ENCODE peak calls at places on chromosomes 1 and 21, in seven cellular contexts. R is omental fat pad, H is GM12865, J is transverse colon, B is stomach, F is mesothelial cell of epicardium, D is kidney. G is an unnamed sample.

GRCh38 chr1:240093120-240093961 is 1.7 kb downstream of the FMN2 start:
- DNase-seq in R (no peak), J (peak; percentile 9), F (peak; percentile 39), H (no peak), D (peak; percentile 70), B (no peak), G (no peak)

GRCh38 chr1:115324649-115325420 is 13.2 kb downstream of the NGF start:
- DNase-seq in B (no peak), D (no peak), H (no peak), F (no peak), J (no peak), R (no peak), G (no peak)

GRCh38 chr1:158227904-158228623 is 26.2 kb upstream of the CD1A start:
- DNase-seq in F (no peak), B (no peak), J (no peak), H (no peak), D (no peak), R (no peak), G (no peak)

GRCh38 chr1:154745286-154745731 is 124.8 kb downstream of the KCNN3 start:
- DNase-seq in J (peak; percentile 31), R (no peak), H (peak; percentile 81), B (no peak), D (peak; percentile 52), F (no peak), G (no peak)

GRCh38 chr1:51061231-51061943 is 40.6 kb upstream of the C1orf185 start:
- DNase-seq in B (no peak), H (peak; percentile 21), R (no peak), D (no peak), J (no peak), F (no peak), G (no peak)

GRCh38 chr1:207500306-207500705 is 4.3 kb downstream of the CR1 start:
- DNase-seq in B (no peak), J (no peak), H (peak; percentile 30), R (no peak), F (no peak), D (no peak), G (no peak)

GRCh38 chr1:209490013-209490412 is 93.5 kb upstream of the CAMK1G start:
- DNase-seq in F (no peak), J (no peak), R (no peak), B (no peak), D (no peak), H (no peak), G (no peak)

GRCh38 chr1:17258116-17258757 is 9.3 kb downstream of the PADI3 start:
- DNase-seq in D (no peak), R (no peak), J (no peak), B (no peak), H (no peak), F (no peak), G (no peak)

GRCh38 chr1:116919802-116920201 is 10.1 kb downstream of the PTGFRN start:
- DNase-seq in D (no peak), J (peak; percentile 38), B (no peak), F (no peak), H (no peak), R (no peak), G (no peak)

GRCh38 chr1:115976062-115976899 is at the start of gene SLC22A15:
- DNase-seq in D (peak; percentile 88), H (peak; percentile 79), J (peak; percentile 70), B (peak; percentile 69), R (no peak), F (peak; percentile 66), G (peak; percentile 51)

GRCh38 chr1:8398086-8398485 is 80.2 kb downstream of the SLC45A1 start:
- DNase-seq in H (no peak), B (no peak), J (no peak), R (no peak), D (no peak), F (no peak), G (no peak)

GRCh38 chr21:45835301-45836267 is 146.0 kb upstream of the COL6A1 start:
- DNase-seq in B (no peak), H (no peak), D (peak; percentile 48), F (no peak), R (no peak), J (no peak), G (no peak)

GRCh38 chr1:35808376-35809155 is 750 bp downstream of the AGO4 start:
- DNase-seq in R (no peak), F (peak; percentile 47), H (peak; percentile 20), B (peak; percentile 39), D (peak; percentile 81), J (peak; percentile 46), G (peak; percentile 20)

GRCh38 chr1:226397011-226397926 is 10.6 kb downstream of the PARP1 start:
- DNase-seq in D (no peak), R (no peak), B (no peak), F (no peak), J (no peak), H (no peak), G (no peak)

GRCh38 chr1:70979879-70980278 is 67.7 kb downstream of the PTGER3 start:
- DNase-seq in R (no peak), B (no peak), H (no peak), J (no peak), D (no peak), F (no peak), G (no peak)

GRCh38 chr21:32412998-32413504 is 545 bp downstream of the EVA1C start:
- DNase-seq in R (no peak), H (no peak), D (peak; percentile 82), F (no peak), B (peak; percentile 57), J (peak; percentile 86), G (peak; percentile 4)

GRCh38 chr1:182410620-182411273 is 10.3 kb upstream of the TEDDM1 start:
- DNase-seq in H (no peak), F (no peak), R (no peak), B (no peak), J (no peak), D (no peak), G (no peak)

GRCh38 chr1:192809286-192810252 is 730 bp downstream of the RGS2 start:
- DNase-seq in J (peak; percentile 46), B (peak; percentile 35), F (no peak), H (peak; percentile 18), R (no peak), D (no peak), G (peak; percentile 26)

GRCh38 chr1:211386931-211387330 is 60.3 kb downstream of the TRAF5 start:
- DNase-seq in J (no peak), B (no peak), R (no peak), H (no peak), F (no peak), D (no peak), G (no peak)

GRCh38 chr1:29860681-29861080 is 624.4 kb downstream of the PTPRU start:
- DNase-seq in R (no peak), J (no peak), F (no peak), B (no peak), H (no peak), D (no peak), G (no peak)

GRCh38 chr1:246382589-246382988 is 124.5 kb downstream of the SMYD3 start:
- DNase-seq in B (no peak), F (no peak), D (no peak), J (no peak), H (no peak), R (no peak), G (no peak)

GRCh38 chr1:215905493-215906095 is 338.5 kb downstream of the KCTD3 start:
- DNase-seq in F (no peak), B (no peak), J (no peak), D (no peak), R (no peak), H (no peak), G (no peak)

GRCh38 chr1:145955436-145955835 is 2.4 kb downstream of the LIX1L start:
- DNase-seq in J (no peak), F (no peak), H (no peak), R (no peak), B (no peak), D (no peak), G (no peak)

GRCh38 chr21:26307640-26308039 is 137.1 kb upstream of the APP start:
- DNase-seq in D (no peak), F (no peak), B (no peak), R (no peak), J (no peak), H (no peak), G (no peak)

GRCh38 chr1:44061857-44062256 is 30.6 kb upstream of the SLC6A9 start:
- DNase-seq in J (no peak), D (no peak), R (no peak), B (no peak), H (no peak), F (no peak), G (no peak)

GRCh38 chr1:201098992-201099391 is 13.2 kb downstream of the CACNA1S start:
- DNase-seq in B (no peak), D (no peak), R (no peak), J (no peak), F (no peak), H (no peak), G (no peak)

GRCh38 chr1:54800899-54801759 is at the start of gene TTC22:
- DNase-seq in J (peak; percentile 88), H (peak; percentile 77), R (no peak), F (no peak), D (peak; percentile 88), B (peak; percentile 83), G (peak; percentile 86)

GRCh38 chr1:242524571-242525359 is at the start of gene PLD5:
- DNase-seq in R (no peak), F (peak; percentile 56), J (no peak), H (no peak), B (no peak), D (no peak), G (peak; percentile 36)
- TF ChIP-seq CTCF in R (no peak), F (no peak), J (no peak), H (no peak), B (no peak), D (no peak), G (no peak)

DNA sequence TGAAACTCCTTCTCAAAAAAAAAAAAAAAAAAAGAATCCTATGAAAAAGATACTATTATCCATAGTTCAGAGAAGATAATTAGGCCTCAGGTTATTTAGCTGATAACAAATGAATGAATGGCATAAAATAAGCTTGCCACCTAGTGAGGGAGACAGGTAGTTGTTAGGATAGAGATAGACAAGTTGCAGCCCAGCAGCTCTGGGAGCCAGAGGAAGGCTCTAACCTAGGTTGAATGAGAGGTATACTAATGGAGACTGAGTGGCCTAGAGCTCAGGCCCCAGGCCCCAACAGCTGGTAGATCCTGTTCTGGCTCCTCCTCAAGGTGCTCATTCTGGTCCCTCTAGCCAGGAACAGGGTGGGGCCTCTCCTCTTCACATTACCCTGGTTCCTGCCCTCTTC is 20.6 kb upstream of the RSPO1 start:
- DNase-seq in J (no peak), D (peak; percentile 35), B (no peak), F (no peak), R (no peak), H (no peak), G (no peak)
- TF ChIP-seq CTCF in J (no peak), D (no peak), B (no peak), F (no peak), R (no peak), H (no peak), G (no peak)

GRCh38 chr1:196305216-196305615 is 303.0 kb downstream of the KCNT2 start:
- DNase-seq in H (no peak), D (no peak), R (no peak), F (no peak), J (no peak), B (no peak), G (no peak)
- TF ChIP-seq CTCF in H (no peak), D (no peak), R (no peak), F (no peak), J (no peak), B (no peak), G (no peak)

DNA sequence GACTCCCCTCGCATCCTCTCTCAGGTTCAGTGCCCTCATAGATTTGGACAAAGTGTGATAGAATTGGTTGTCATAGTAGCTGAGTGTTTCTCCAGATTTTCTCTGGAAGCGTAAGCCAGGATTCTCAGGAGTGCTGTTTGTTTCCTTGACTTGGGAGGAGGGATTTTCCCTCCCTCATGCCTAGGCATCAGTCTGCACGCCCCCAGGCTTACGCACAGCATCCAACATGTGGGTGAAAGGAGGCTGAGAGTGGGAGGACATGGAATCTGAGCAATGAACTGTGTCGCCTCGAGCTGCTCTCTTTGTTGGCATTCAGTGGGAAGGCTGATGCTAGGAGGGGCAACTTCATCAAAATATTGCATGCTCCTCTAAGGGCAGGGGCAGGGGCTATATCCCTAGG is 503.5 kb downstream of the LTN1 start:
- DNase-seq in B (no peak), R (no peak), H (no peak), J (no peak), F (no peak), D (no peak), G (no peak)
- TF ChIP-seq CTCF in B (no peak), R (no peak), H (no peak), J (no peak), F (no peak), D (no peak), G (no peak)

G was measured in Calu3.